ENCODE peak calls at places on chromosomes 3 and 15, in ten cellular contexts. P, N, Q, F, C, J, Y, A, X and K are unnamed samples. For H3K4me1, the result is how much of the 10 kb centered on the place peaks cover.

GRCh38 chr3:172065967-172066762 is 26.8 kb downstream of the FNDC3B start:
- DNase-seq in P (no peak), N (no peak), Q (no peak), F (no peak), C (peak), J (no peak), Y (peak), A (no peak), X (no peak), K (no peak)

GRCh38 chr3:136545664-136546266 is 206.4 kb downstream of the STAG1 start:
- DNase-seq in P (no peak), N (no peak), Q (no peak), F (no peak), C (no peak), J (no peak), Y (peak), A (no peak), X (no peak), K (peak)

GRCh38 chr15:66178531-66178910 is 75.0 kb downstream of the MEGF11 start:
- DNase-seq in P (no peak), N (no peak), Q (no peak), F (no peak), C (no peak), J (no peak), Y (no peak), A (peak), X (no peak), K (no peak)

GRCh38 chr3:121883507-121883906 is 10.7 kb upstream of the SLC15A2 start:
- DNase-seq in P (no peak), N (no peak), Q (no peak), F (no peak), C (peak), J (no peak), Y (peak), A (no peak), X (no peak), K (peak)

GRCh38 chr15:65887565-65887964 is 18.3 kb downstream of the RAB11A start:
- DNase-seq in P (no peak), N (peak), Q (no peak), F (no peak), C (no peak), J (no peak), Y (no peak), A (no peak), X (no peak), K (no peak)

GRCh38 chr3:174495231-174495755 is 363.8 kb upstream of the NAALADL2 start:
- DNase-seq in P (no peak), N (no peak), Q (no peak), F (no peak), C (no peak), J (no peak), Y (no peak), A (no peak), X (no peak), K (no peak)

GRCh38 chr3:171995486-171995885 is 43.9 kb upstream of the FNDC3B start:
- DNase-seq in P (no peak), N (no peak), Q (no peak), F (no peak), C (no peak), J (no peak), Y (no peak), A (no peak), X (no peak), K (no peak)

GRCh38 chr3:114929971-114930732 is 216.9 kb downstream of the ZBTB20 start:
- DNase-seq in P (no peak), N (no peak), Q (no peak), F (no peak), C (no peak), J (no peak), Y (no peak), A (no peak), X (no peak), K (no peak)

GRCh38 chr15:80804970-80805495 is 25.9 kb downstream of the CEMIP start:
- DNase-seq in P (no peak), N (no peak), Q (no peak), F (no peak), C (no peak), J (no peak), Y (peak), A (no peak), X (no peak), K (no peak)

GRCh38 chr3:50574280-50574831 is 5.0 kb downstream of the HEMK1 start:
- DNase-seq in P (no peak), N (no peak), Q (no peak), F (no peak), C (no peak), J (no peak), Y (no peak), A (no peak), X (no peak), K (no peak)

GRCh38 chr3:74693216-74693615 is 78.8 kb upstream of the CNTN3 start:
- DNase-seq in P (no peak), N (no peak), Q (no peak), F (no peak), C (no peak), J (no peak), Y (no peak), A (no peak), X (no peak), K (no peak)

GRCh38 chr15:82750831-82751181 is 41.1 kb upstream of the AP3B2 start:
- DNase-seq in P (no peak), N (peak), Q (no peak), F (no peak), C (peak), J (no peak), Y (peak), A (no peak), X (no peak), K (no peak)

GRCh38 chr3:174441588-174442316 is 417.4 kb upstream of the NAALADL2 start:
- DNase-seq in P (no peak), N (no peak), Q (no peak), F (no peak), C (no peak), J (no peak), Y (no peak), A (no peak), X (no peak), K (peak)

GRCh38 chr15:82966671-82967071 is 14.2 kb upstream of the HOMER2 start:
- DNase-seq in P (no peak), N (no peak), Q (no peak), F (no peak), C (no peak), J (no peak), Y (no peak), A (no peak), X (no peak), K (no peak)

GRCh38 chr15:79213650-79214049 is 68.9 kb upstream of the ANKRD34C start:
- DNase-seq in P (no peak), N (no peak), Q (no peak), F (no peak), C (no peak), J (no peak), Y (no peak), A (no peak), X (no peak), K (no peak)

GRCh38 chr3:28349397-28350000 is 875 bp upstream of the AZI2 start:
- DNase-seq in P (no peak), N (no peak), Q (peak), F (no peak), C (peak), J (no peak), Y (no peak), A (no peak), X (no peak), K (no peak)

GRCh38 chr3:167749728-167750127 is 14.2 kb downstream of the SERPINI1 start:
- DNase-seq in P (no peak), N (no peak), Q (no peak), F (no peak), C (no peak), J (no peak), Y (no peak), A (no peak), X (no peak), K (no peak)

GRCh38 chr15:100466073-100466472 is 62.7 kb downstream of the CERS3 start:
- DNase-seq in P (no peak), N (no peak), Q (no peak), F (no peak), C (no peak), J (no peak), Y (no peak), A (no peak), X (no peak), K (no peak)
- H3K27ac ChIP-seq in P (no peak), N (no peak), Q (no peak), F (no peak), C (no peak), J (no peak), Y (no peak), A (no peak), X (no peak), K (no peak)

DNA sequence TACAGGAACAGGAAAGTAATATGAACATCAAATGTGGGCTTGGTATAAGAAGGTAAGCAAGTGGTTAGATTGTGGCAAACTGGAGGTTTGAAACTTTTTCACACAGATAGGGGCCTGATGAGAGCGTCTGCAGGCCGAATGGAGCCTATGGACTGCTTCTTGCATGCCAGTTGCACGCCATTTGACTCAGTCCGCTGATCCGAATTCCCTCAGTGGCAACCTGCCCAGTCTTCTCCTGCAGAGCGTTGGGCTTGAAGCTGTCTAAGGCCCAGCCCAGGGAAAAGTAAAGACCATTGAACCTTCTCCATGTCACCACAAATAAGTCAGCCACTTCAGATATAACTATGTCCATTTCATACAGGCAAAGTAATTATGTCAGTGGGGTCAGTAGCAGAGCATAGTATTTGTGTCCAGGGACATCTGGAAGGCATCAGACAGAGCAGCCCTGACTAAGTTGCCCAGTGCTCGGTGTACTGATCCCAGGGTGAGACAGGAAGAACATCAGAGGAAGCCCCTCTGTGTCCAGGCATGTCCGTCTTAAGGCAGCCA is 45.9 kb downstream of the ZBTB38 start:
- DNase-seq in P (no peak), N (peak), Q (no peak), F (no peak), C (no peak), J (no peak), Y (no peak), A (no peak), X (no peak), K (no peak)
- H3K4me1 ChIP-seq in P (half or more), N (half or more), Q (under half), F (half or more), C (half or more), J (under half), Y (under half), A (under half), X (half or more), K (under half)

DNA sequence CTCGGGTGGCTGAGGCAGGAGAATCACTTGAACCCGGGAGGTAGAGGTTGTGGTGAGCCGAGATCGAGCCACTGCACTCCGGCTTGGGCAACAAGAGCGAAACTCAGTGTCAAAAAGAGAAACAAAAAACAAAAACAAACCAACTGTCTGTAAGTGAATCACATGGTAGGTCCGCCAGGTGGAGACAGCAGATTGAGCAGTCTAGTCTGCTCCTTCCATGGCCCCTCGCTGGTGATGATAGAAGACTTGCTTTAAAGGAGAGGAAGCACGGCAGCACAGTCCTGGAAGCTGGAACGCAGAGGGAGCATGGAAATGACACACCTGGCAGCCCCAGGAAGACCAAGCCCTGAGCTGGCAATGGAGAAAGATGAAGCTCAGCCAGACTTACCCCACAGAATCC is 31.4 kb upstream of the MGLL start:
- DNase-seq in P (no peak), N (no peak), Q (no peak), F (no peak), C (no peak), J (peak), Y (no peak), A (peak), X (no peak), K (no peak)
- TF ChIP-seq CTCF in P (no peak), N (no peak), Q (no peak), F (no peak), C (no peak), J (no peak), Y (no peak), A (peak), X (no peak), K (no peak)

GRCh38 chr3:71366991-71367604 is 216.4 kb downstream of the FOXP1 start:
- DNase-seq in P (no peak), N (no peak), Q (no peak), F (no peak), C (no peak), J (no peak), Y (no peak), A (no peak), X (no peak), K (no peak)
- H3K27ac ChIP-seq in P (no peak), N (no peak), Q (no peak), F (no peak), C (no peak), J (no peak), Y (no peak), A (no peak), X (no peak), K (no peak)

GRCh38 chr3:4395448-4395847 is 71.6 kb downstream of the SUMF1 start:
- DNase-seq in P (no peak), N (no peak), Q (no peak), F (no peak), C (no peak), J (no peak), Y (no peak), A (no peak), X (no peak), K (no peak)
- H3K4me1 ChIP-seq in P (under half), N (under half), Q (under half), F (under half), C (under half), J (under half), Y (under half), A (under half), X (under half), K (under half)

DNA sequence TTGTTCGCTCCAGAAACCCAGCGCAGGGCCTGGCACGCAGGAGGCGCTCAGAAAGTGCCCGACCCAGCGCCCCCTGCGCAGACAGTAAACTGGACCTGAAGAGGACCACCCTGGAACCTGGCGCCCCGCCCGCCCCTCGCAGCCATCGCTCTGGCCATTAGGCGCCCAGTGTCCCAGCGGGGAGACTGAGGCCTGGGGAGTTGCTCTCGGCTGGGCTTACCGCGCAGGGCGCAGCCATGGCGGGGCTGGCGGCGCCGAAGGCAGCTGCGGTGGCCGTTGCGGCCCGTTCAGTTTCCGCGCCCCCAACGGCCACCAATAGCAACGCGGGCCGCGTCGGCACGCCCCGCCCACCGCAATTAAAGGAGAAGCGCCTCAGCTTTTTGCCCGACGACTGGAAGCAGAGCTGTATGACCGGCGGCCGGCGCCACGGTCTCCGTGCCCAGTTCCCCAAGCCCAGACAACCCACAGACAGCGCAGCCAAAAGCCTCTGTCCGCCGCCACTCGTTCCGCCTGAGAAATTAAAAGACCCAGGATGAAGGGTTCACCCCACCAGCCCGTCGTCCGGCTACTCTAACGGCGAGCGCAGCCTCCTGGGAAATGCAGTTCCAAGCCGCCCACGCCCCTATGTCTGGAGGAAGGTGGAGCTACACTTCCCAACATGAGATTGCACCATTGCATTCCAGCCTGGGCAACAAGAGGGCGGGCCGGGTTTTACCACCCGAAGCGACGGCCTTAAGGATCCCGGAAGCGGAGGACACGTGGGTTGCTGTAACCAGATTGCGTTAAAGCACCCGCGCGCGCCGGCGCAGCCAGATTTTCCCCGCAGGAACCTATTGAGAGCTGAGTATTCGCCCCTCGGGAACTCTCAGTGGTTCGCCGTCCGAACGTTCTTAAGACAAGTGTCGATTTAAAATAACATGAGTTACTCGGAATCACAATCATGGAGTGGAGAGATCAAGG is at the start of gene POC1A:
- DNase-seq in P (peak), N (peak), Q (peak), F (peak), C (peak), J (peak), Y (peak), A (peak), X (peak), K (peak)
- TF ChIP-seq CTCF in P (peak), N (no peak), Q (peak), F (no peak), C (no peak), J (peak), Y (no peak), A (no peak), X (peak), K (no peak)

DNA sequence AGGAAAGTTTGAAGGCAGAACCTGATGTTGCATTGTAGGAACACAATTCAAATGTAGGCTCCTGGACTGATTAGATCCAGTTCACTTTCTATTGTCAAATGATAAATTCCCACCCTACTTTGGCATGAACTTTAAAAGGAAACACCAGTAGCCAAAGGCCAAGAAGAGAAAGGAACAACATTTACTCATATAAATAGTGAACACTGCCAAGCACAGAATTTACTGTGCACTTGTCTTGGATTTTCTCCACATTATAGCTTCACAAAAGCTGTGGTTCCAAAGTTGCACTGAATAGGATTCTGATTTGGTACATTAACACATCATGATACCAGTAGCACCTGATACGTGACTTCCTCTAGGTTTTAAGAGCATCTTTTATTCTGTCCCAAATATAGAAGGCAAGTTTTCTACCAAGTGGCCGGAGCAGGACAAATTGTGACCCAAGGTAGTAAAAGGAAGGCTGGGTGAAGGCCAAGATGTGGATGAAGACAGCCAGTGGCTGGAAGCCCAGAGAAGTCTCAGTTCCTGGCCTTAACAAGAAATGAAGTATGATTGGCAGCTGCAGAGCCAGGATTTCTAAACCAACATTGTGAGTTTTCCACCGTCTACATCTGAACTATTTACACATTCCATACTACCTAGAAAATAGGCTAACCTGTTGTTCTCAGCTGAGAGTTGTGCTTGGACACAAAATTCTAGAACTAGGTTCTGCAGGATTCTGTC is 206.8 kb downstream of the THRB start:
- DNase-seq in P (peak), N (no peak), Q (no peak), F (no peak), C (no peak), J (peak), Y (no peak), A (no peak), X (peak), K (no peak)
- H3K27ac ChIP-seq in P (peak), N (no peak), Q (no peak), F (peak), C (no peak), J (peak), Y (no peak), A (no peak), X (peak), K (no peak)

GRCh38 chr15:98878862-98879261 is 128.7 kb downstream of the PGPEP1L start:
- DNase-seq in P (no peak), N (no peak), Q (no peak), F (no peak), C (no peak), J (no peak), Y (no peak), A (no peak), X (no peak), K (no peak)
- H3K4me1 ChIP-seq in P (half or more), N (under half), Q (under half), F (half or more), C (half or more), J (under half), Y (under half), A (under half), X (half or more), K (under half)

GRCh38 chr3:128094295-128095151 is 29.1 kb downstream of the RUVBL1 start:
- DNase-seq in P (no peak), N (no peak), Q (no peak), F (no peak), C (no peak), J (no peak), Y (no peak), A (no peak), X (no peak), K (no peak)
- TF ChIP-seq CTCF in P (peak), N (no peak), Q (no peak), F (no peak), C (no peak), J (no peak), Y (no peak), A (no peak), X (no peak), K (no peak)